ENCODE peak calls at places on chromosomes 6 and 20, in four cellular contexts. V is keratinocyte, G is esophagus muscularis mucosa, I is left lung. N is an unnamed sample.

GRCh38 chr20:39886650-39887190 is 802.3 kb downstream of the MAFB start:
- DNase-seq in I (peak; percentile 44), G (no peak), V (no peak), N (no peak)

GRCh38 chr6:162056745-162057144 is 670.8 kb downstream of the PRKN start:
- DNase-seq in G (no peak), V (no peak), I (no peak), N (no peak)

GRCh38 chr20:51348866-51349265 is 193.7 kb downstream of the NFATC2 start:
- DNase-seq in V (no peak), G (no peak), I (no peak), N (no peak)

GRCh38 chr6:3849681-3850450 is 693 bp downstream of the FAM50B start:
- DNase-seq in I (peak; percentile 46), V (no peak), G (no peak), N (no peak)

GRCh38 chr20:40942775-40943174 is 85.8 kb upstream of the TOP1 start:
- DNase-seq in G (no peak), V (no peak), I (no peak), N (no peak)

GRCh38 chr6:147234685-147235084 is 30.5 kb downstream of the STXBP5 start:
- DNase-seq in I (no peak), V (no peak), G (no peak), N (no peak)

GRCh38 chr6:22445946-22446345 is 123.4 kb upstream of the HDGFL1 start:
- DNase-seq in G (no peak), V (no peak), I (no peak), N (no peak)

GRCh38 chr6:170022291-170022722 is 268.6 kb downstream of the DLL1 start:
- DNase-seq in V (no peak), G (no peak), I (no peak), N (no peak)

GRCh38 chr6:3669916-3670315 is 81.6 kb downstream of the PXDC1 start:
- DNase-seq in V (no peak), G (peak; percentile 57), I (no peak), N (no peak)

GRCh38 chr6:138719011-138719635 is 54.4 kb upstream of the CCDC28A start:
- DNase-seq in G (no peak), I (no peak), V (no peak), N (no peak)

GRCh38 chr6:121526282-121526681 is 90.8 kb downstream of the GJA1 start:
- DNase-seq in V (no peak), I (no peak), G (no peak), N (no peak)

GRCh38 chr20:37394543-37395410 is 48.8 kb downstream of the SRC start:
- DNase-seq in V (peak; percentile 68), G (no peak), I (no peak), N (no peak)

GRCh38 chr6:105890521-105891244 is 195.5 kb upstream of the PRDM1 start:
- DNase-seq in G (peak; percentile 4), I (no peak), V (peak; percentile 17), N (no peak)

GRCh38 chr6:100803264-100803663 is 77.9 kb downstream of the ASCC3 start:
- DNase-seq in V (no peak), G (no peak), I (no peak), N (no peak)

GRCh38 chr6:124073021-124073420 is 269.4 kb downstream of the NKAIN2 start:
- DNase-seq in G (no peak), V (no peak), I (no peak), N (no peak)

GRCh38 chr6:119112856-119113530 is 34.5 kb upstream of the FAM184A start:
- DNase-seq in I (no peak), G (no peak), V (no peak), N (no peak)

GRCh38 chr20:10961651-10962288 is 288.0 kb upstream of the JAG1 start:
- DNase-seq in V (no peak), G (no peak), I (no peak), N (no peak)

GRCh38 chr6:7975764-7976146 is 65.2 kb upstream of the TXNDC5 start:
- DNase-seq in G (no peak), V (no peak), I (no peak), N (no peak)

GRCh38 chr20:38642498-38642897 is 40.9 kb downstream of the ARHGAP40 start:
- DNase-seq in G (no peak), V (no peak), I (no peak), N (no peak)

GRCh38 chr20:59421920-59422637 is 121.7 kb downstream of the EDN3 start:
- DNase-seq in I (no peak), G (no peak), V (no peak), N (no peak)

GRCh38 chr6:93624408-93624807 is 205.0 kb upstream of the EPHA7 start:
- DNase-seq in G (no peak), I (no peak), V (no peak), N (no peak)

GRCh38 chr6:158500016-158500735 is 59.7 kb upstream of the TMEM181 start:
- DNase-seq in G (no peak), I (no peak), V (no peak), N (no peak)

GRCh38 chr6:129181001-129181400 is 298.1 kb downstream of the LAMA2 start:
- DNase-seq in V (no peak), I (no peak), G (no peak), N (no peak)

GRCh38 chr6:168514216-168514615 is 73.2 kb downstream of the SMOC2 start:
- DNase-seq in V (no peak), G (no peak), I (no peak), N (no peak)

DNA sequence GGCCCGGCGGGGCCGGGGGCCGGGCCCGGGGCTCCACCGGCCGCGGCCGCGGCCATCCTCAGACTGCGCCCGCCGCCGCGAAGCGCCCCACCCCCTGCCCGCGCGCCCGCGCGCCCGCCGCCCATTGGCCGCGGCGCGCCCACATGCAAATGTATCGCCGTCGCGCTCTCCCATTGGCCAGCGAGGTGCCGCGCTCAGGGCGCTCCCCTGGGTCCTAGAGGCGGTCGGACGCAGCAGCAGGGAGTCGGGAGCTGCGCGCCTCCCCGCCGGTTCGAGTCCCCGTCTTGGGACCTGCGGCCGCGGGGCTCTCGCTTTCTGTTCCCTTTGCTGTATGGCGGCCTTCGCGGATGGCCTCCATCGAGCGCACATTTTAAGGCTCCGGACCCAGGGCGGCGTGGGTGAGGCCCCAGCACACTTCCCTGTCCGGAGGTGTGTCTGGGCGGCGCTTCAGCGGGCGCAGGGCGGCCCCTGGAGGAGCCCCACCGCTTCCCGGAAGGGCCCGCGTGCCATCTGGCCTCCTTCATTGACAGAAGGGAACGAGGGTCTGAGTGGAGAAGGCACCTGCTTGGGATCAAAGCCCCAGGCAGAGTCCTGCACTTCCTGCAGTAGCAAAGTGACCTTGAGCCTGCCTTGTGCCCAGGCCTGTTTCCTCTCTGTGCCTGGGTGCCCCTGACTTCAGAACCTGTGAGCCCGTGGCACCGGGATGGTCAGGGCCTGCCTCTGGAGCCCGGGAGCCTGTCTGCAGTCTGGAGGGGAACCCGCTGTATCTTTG is at the start of gene CABLES2:
- DNase-seq in V (no peak), G (peak; percentile 96), I (peak; percentile 95), N (peak; percentile 96)
- TF ChIP-seq CTCF in V (no peak), G (peak; percentile 39), I (peak; percentile 56), N (no peak)

GRCh38 chr6:10491463-10491862 is 29.7 kb upstream of the GCNT2 start:
- DNase-seq in I (no peak), V (no peak), G (no peak), N (no peak)

GRCh38 chr6:10495014-10495413 is 26.1 kb upstream of the GCNT2 start:
- DNase-seq in I (no peak), G (no peak), V (no peak), N (no peak)
- TF ChIP-seq CTCF in I (no peak), G (no peak), V (no peak), N (no peak)

GRCh38 chr6:686528-686927 is 6.4 kb downstream of the EXOC2 start:
- DNase-seq in G (no peak), V (no peak), I (no peak), N (no peak)
- TF ChIP-seq CTCF in G (peak; percentile 28), V (no peak), I (no peak), N (peak; percentile 46)

GRCh38 chr6:34226066-34226465 is 10.6 kb upstream of the HMGA1 start:
- DNase-seq in V (no peak), I (no peak), G (no peak), N (no peak)

GRCh38 chr6:34227656-34228421 is 8.8 kb upstream of the HMGA1 start:
- DNase-seq in V (no peak), I (no peak), G (no peak), N (no peak)

GRCh38 chr6:34225551-34225950 is 11.1 kb upstream of the HMGA1 start:
- DNase-seq in I (no peak), G (no peak), V (no peak), N (no peak)

GRCh38 chr6:34223964-34224940 is 12.4 kb upstream of the HMGA1 start:
- DNase-seq in I (peak; percentile 93), V (peak; percentile 76), G (peak; percentile 97), N (peak; percentile 97)

DNA sequence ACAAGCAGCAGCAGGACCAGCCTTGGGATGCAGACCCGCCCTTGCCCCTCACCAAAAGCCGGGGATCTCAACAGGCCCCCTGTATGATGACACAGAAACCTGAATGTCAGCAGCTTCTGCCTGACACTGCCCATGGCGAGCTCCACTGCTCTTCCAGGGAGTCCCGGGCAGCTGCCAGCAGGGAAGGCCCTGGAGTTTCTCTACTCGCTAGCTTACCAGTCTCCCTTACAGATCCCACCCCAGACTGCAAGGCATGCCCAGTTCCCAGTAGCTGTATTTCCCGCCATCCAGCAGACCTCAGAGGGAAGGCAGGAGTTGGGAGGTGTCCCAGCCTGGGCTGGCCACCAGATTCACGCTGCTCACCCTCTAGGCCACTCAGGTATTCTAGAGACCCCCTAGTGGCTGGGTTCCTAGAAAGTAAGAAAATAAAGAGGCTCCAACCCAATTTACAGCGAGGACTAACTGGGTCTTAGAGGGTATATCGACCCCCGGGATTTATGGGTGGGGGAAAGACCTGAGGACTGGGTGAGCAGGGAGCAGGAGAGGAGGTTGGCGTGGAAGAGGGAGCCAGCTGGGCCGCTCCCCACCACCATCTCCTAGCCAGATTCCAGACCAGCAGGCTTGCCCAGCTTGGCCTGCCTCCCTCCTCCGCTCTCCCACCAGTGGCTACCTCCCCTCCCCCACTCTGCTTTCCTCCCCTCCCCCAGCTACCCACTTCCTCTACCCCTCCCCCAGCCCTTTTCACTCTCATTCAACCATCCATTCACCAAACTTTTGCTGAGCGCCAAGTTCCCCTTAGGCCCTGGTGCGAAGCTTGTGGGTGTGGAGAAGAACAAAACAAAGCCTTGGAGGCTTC is 9.7 kb upstream of the HMGA1 start:
- DNase-seq in G (no peak), V (no peak), I (no peak), N (no peak)
- TF ChIP-seq CTCF in G (no peak), V (no peak), I (no peak), N (no peak)

DNA sequence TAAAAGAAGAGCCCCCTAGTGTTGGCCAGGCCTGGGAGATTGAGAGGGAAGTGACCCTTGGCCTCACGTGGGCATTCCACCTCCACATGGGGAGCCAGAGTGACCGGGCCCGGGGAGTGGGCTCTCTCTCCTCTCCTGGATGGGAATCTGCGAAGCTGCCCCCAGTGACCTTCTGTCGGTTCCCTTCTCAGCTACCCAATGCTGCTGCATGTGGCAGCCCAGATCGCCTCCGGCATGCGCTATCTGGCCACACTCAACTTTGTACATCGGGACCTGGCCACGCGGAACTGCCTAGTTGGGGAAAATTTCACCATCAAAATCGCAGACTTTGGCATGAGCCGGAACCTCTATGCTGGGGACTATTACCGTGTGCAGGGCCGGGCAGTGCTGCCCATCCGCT is 10.1 kb upstream of the GTF2H4 start:
- DNase-seq in I (no peak), V (no peak), G (no peak), N (no peak)
- TF ChIP-seq CTCF in I (no peak), V (no peak), G (no peak), N (no peak)

DNA sequence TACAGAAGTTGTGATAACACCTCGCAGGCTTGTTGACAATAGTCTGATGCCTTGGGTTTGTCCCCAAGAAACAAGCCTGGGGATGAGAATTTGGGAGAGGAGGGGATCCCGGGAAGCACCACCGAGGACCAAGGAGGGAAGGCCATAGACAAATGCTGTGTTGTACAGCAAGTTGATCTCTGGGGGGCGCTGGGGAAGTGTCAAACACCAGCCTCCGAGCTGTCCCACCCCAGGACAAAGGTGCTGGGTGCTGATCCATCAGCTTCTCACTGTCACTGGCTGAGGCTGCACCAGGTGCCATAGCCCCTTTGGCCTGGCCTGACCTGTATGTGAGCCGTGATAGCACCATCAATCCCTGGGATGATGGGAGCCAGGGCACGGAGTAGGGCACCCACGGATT is 64.0 kb downstream of the SYNDIG1 start:
- DNase-seq in V (no peak), G (no peak), I (no peak), N (peak; percentile 59)
- TF ChIP-seq CTCF in V (no peak), G (no peak), I (no peak), N (no peak)